ENCODE peak calls at places on chromosomes 1 and 21, in seven cellular contexts. X, J, P, V, L, Z and S are unnamed samples.

GRCh38 chr1:207919523-207920210 is 8.7 kb upstream of the CD34 start:
- DNase-seq in V (no peak), J (no peak), L (peak; percentile 48), X (no peak), P (no peak), Z (no peak), S (no peak)

GRCh38 chr1:235552146-235552716 is 48.0 kb upstream of the B3GALNT2 start:
- DNase-seq in J (no peak), X (no peak), P (no peak), L (no peak), Z (no peak), V (no peak), S (no peak)

GRCh38 chr1:44112486-44112885 is 6.1 kb upstream of the KLF17 start:
- DNase-seq in P (no peak), V (no peak), J (no peak), L (no peak), X (no peak), Z (no peak), S (no peak)

GRCh38 chr21:38384675-38385074 is 113.6 kb downstream of the ERG start:
- DNase-seq in J (peak; percentile 21), L (peak; percentile 58), X (no peak), P (no peak), Z (no peak), V (no peak), S (no peak)

GRCh38 chr1:164659621-164660414 is 100.8 kb downstream of the PBX1 start:
- DNase-seq in P (peak; percentile 56), Z (peak; percentile 56), J (no peak), L (no peak), V (peak; percentile 98), X (peak; percentile 30), S (no peak)

GRCh38 chr1:205706601-205707502 is 26.5 kb upstream of the SLC45A3 start:
- DNase-seq in P (no peak), J (no peak), X (no peak), L (no peak), V (no peak), Z (no peak), S (no peak)

GRCh38 chr21:43733060-43733459 is 14.1 kb downstream of the PDXK start:
- DNase-seq in V (no peak), P (no peak), J (no peak), X (no peak), L (no peak), Z (no peak), S (no peak)

GRCh38 chr1:180253585-180254495 is 23.8 kb downstream of the LHX4 start:
- DNase-seq in X (no peak), Z (no peak), P (no peak), V (no peak), L (no peak), J (no peak), S (no peak)

GRCh38 chr1:2857521-2857920 is 56.0 kb upstream of the TTC34 start:
- DNase-seq in V (no peak), P (no peak), L (peak; percentile 21), X (no peak), J (no peak), Z (no peak), S (no peak)

GRCh38 chr1:168227620-168228019 is 1.8 kb downstream of the SFT2D2 start:
- DNase-seq in L (no peak), P (no peak), Z (no peak), X (no peak), V (no peak), J (no peak), S (no peak)

GRCh38 chr1:58923090-58923470 is 139.2 kb upstream of the JUN start:
- DNase-seq in J (no peak), X (no peak), L (no peak), P (no peak), V (no peak), Z (no peak), S (no peak)

GRCh38 chr1:111750856-111751255 is 4.8 kb upstream of the DDX20 start:
- DNase-seq in V (no peak), P (no peak), Z (no peak), L (no peak), J (no peak), X (no peak), S (no peak)

GRCh38 chr21:41337515-41337914 is 20.9 kb downstream of the FAM3B start:
- DNase-seq in J (no peak), V (no peak), P (no peak), Z (no peak), L (no peak), X (no peak), S (no peak)

GRCh38 chr1:204834752-204835151 is 35.9 kb upstream of the NFASC start:
- DNase-seq in X (no peak), L (no peak), P (no peak), Z (no peak), V (no peak), J (peak; percentile 5), S (no peak)

GRCh38 chr21:36478207-36478701 is 1.7 kb downstream of the CLDN14 start:
- DNase-seq in Z (no peak), P (peak; percentile 29), V (peak; percentile 74), X (no peak), L (no peak), J (no peak), S (no peak)

GRCh38 chr1:187691439-187691838 is 862.7 kb downstream of the PLA2G4A start:
- DNase-seq in V (no peak), L (no peak), J (no peak), P (no peak), X (no peak), Z (no peak), S (no peak)

GRCh38 chr1:77263708-77264107 is 18.1 kb upstream of the AK5 start:
- DNase-seq in L (no peak), J (no peak), Z (no peak), P (no peak), V (no peak), X (no peak), S (no peak)

GRCh38 chr1:159927887-159928431 is 2.7 kb upstream of the TAGLN2 start:
- DNase-seq in L (no peak), P (no peak), J (no peak), V (no peak), X (no peak), Z (no peak), S (no peak)

GRCh38 chr1:243729956-243730355 is 120.1 kb downstream of the AKT3 start:
- DNase-seq in Z (no peak), P (no peak), V (no peak), J (no peak), X (no peak), L (no peak), S (no peak)

GRCh38 chr1:89605692-89606091 is 27.2 kb upstream of the LRRC8C start:
- DNase-seq in P (no peak), X (no peak), L (no peak), Z (no peak), J (no peak), V (peak; percentile 94), S (no peak)

GRCh38 chr1:160997323-160998038 is 23.5 kb downstream of the F11R start:
- DNase-seq in Z (peak; percentile 83), X (peak; percentile 77), L (peak; percentile 74), P (peak; percentile 83), V (peak; percentile 57), J (peak; percentile 49), S (peak; percentile 73)

GRCh38 chr1:244144053-244144452 is 93.0 kb downstream of the ZBTB18 start:
- DNase-seq in P (no peak), L (no peak), J (no peak), V (no peak), X (no peak), Z (no peak), S (no peak)

GRCh38 chr1:160193091-160193819 is 2.9 kb downstream of the CASQ1 start:
- DNase-seq in P (peak; percentile 94), X (peak; percentile 88), L (peak; percentile 83), V (peak; percentile 54), J (peak; percentile 93), Z (peak; percentile 89), S (peak; percentile 76)

GRCh38 chr1:196690582-196690981 is 38.7 kb downstream of the CFH start:
- DNase-seq in J (peak; percentile 22), P (no peak), X (no peak), L (no peak), Z (no peak), V (no peak), S (no peak)

GRCh38 chr1:26290416-26291261 is 10.8 kb downstream of the SH3BGRL3 start:
- DNase-seq in P (no peak), X (no peak), L (no peak), Z (no peak), V (no peak), J (no peak), S (no peak)

GRCh38 chr1:153309441-153309840 is 3.3 kb downstream of the PGLYRP3 start:
- DNase-seq in Z (no peak), P (no peak), L (no peak), V (no peak), J (no peak), X (no peak), S (no peak)

GRCh38 chr1:245160288-245160687 is 5.5 kb downstream of the KIF26B start:
- DNase-seq in Z (no peak), L (no peak), X (no peak), V (no peak), J (no peak), P (no peak), S (peak; percentile 60)

DNA sequence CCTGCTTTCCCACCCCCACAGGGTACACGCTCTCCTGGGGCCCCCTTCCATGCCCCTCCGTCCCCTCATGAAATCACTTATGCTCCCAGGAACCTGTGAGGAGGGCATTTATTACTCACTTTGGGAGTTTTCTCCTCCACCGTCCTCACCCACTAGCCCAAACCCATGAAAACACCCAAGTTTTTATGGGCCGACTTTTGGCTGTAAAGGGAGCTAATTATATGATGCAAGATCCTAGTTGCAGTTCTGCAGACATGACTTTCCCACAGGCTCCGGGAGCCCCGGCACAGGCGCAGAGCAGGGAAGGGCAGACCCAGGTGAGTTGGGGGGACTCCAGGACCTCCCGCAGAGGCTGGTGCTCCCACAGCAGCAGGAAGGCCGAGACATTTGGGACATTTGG is 29.7 kb downstream of the EPHA2 start:
- DNase-seq in V (no peak), X (no peak), L (no peak), Z (no peak), P (no peak), J (no peak), S (no peak)
- H3K36me3 ChIP-seq in V (peaks cover 64% of the 10 kb centered on the region), X (no peaks in the 10 kb centered on the region), L (no peaks in the 10 kb centered on the region), Z (peaks cover 70% of the 10 kb centered on the region), P (no peaks in the 10 kb centered on the region), J (no peaks in the 10 kb centered on the region), S (peaks cover 41% of the 10 kb centered on the region)

GRCh38 chr1:45678489-45678888 is 7.8 kb downstream of the GPBP1L1 start:
- DNase-seq in L (no peak), V (no peak), X (no peak), P (no peak), J (no peak), Z (no peak), S (no peak)
- H3K4me1 ChIP-seq in L (peaks cover 6% of the 10 kb centered on the region), V (no peaks in the 10 kb centered on the region), X (peaks cover 99% of the 10 kb centered on the region), P (peaks cover 55% of the 10 kb centered on the region), J (peaks cover 27% of the 10 kb centered on the region), Z (peaks cover 98% of the 10 kb centered on the region), S (peaks cover 5% of the 10 kb centered on the region)

DNA sequence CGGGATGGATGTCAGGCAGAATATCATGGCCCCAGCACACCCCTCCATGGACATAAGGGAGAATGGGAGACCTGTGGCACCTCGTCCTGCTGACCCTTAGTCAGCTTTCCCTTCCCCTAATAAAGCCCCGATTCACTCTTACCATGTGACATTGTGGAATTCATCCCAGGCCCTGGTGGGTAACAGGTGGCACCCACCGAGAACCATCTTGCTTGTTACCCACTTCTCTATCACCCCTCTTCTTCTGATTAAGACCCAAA is 32.9 kb downstream of the CSMD2 start:
- DNase-seq in V (no peak), P (no peak), Z (no peak), X (no peak), L (no peak), J (no peak), S (no peak)
- H3K36me3 ChIP-seq in V (no peaks in the 10 kb centered on the region), P (no peaks in the 10 kb centered on the region), Z (no peaks in the 10 kb centered on the region), X (no peaks in the 10 kb centered on the region), L (no peaks in the 10 kb centered on the region), J (no peaks in the 10 kb centered on the region), S (no peaks in the 10 kb centered on the region)

GRCh38 chr21:34534522-34534921 is 22.5 kb upstream of the KCNE1 start:
- DNase-seq in L (no peak), V (peak; percentile 41), P (no peak), J (no peak), Z (no peak), X (no peak), S (no peak)
- H3K4me1 ChIP-seq in L (no peaks in the 10 kb centered on the region), V (peaks cover 21% of the 10 kb centered on the region), P (peaks cover 7% of the 10 kb centered on the region), J (peaks cover 13% of the 10 kb centered on the region), Z (no peaks in the 10 kb centered on the region), X (no peaks in the 10 kb centered on the region), S (no peaks in the 10 kb centered on the region)